ENCODE peak calls at places on chromosomes 12 and 14, in five cellular contexts. One of them, this sample, is unnamed.

GRCh38 chr12:113135178-113136127 is at the start of gene RASAL1:
- DNase-seq in H1: peak; percentile 99
- DNase-seq in SK-N-SH: peak; percentile 81
- DNase-seq in GM12878: no peak
- DNase-seq in HepG2: peak; percentile 25
- DNase-seq in this sample: peak; percentile 76

GRCh38 chr12:26226119-26226518 is 30.7 kb downstream of the SSPN start:
- DNase-seq in H1: no peak
- DNase-seq in SK-N-SH: no peak
- DNase-seq in GM12878: no peak
- DNase-seq in HepG2: no peak
- DNase-seq in this sample: no peak

GRCh38 chr14:58133739-58134138 is 18.3 kb downstream of the ARMH4 start:
- DNase-seq in H1: no peak
- DNase-seq in SK-N-SH: no peak
- DNase-seq in GM12878: no peak
- DNase-seq in HepG2: no peak
- DNase-seq in this sample: no peak

GRCh38 chr14:36028218-36028617 is 148.3 kb downstream of the PTCSC3 start:
- DNase-seq in H1: no peak
- DNase-seq in SK-N-SH: no peak
- DNase-seq in GM12878: no peak
- DNase-seq in HepG2: no peak
- DNase-seq in this sample: no peak

GRCh38 chr12:5230151-5230550 is 186.5 kb downstream of the KCNA5 start:
- DNase-seq in H1: no peak
- DNase-seq in SK-N-SH: no peak
- DNase-seq in GM12878: no peak
- DNase-seq in HepG2: no peak
- DNase-seq in this sample: no peak

GRCh38 chr14:22780105-22780679 is 13.7 kb downstream of the OXA1L start:
- DNase-seq in H1: no peak
- DNase-seq in SK-N-SH: no peak
- DNase-seq in GM12878: no peak
- DNase-seq in HepG2: peak; percentile 59
- DNase-seq in this sample: no peak

GRCh38 chr14:102500724-102501123 is 8.9 kb downstream of the ANKRD9 start:
- DNase-seq in H1: no peak
- DNase-seq in SK-N-SH: no peak
- DNase-seq in GM12878: no peak
- DNase-seq in HepG2: no peak
- DNase-seq in this sample: no peak

GRCh38 chr12:80031229-80031628 is 68.1 kb upstream of the OTOGL start:
- DNase-seq in H1: no peak
- DNase-seq in SK-N-SH: no peak
- DNase-seq in GM12878: no peak
- DNase-seq in HepG2: no peak
- DNase-seq in this sample: no peak

GRCh38 chr14:24734917-24735500 is 101.0 kb upstream of the GZMB start:
- DNase-seq in H1: no peak
- DNase-seq in SK-N-SH: peak; percentile 14
- DNase-seq in GM12878: no peak
- DNase-seq in HepG2: peak; percentile 86
- DNase-seq in this sample: peak; percentile 43

GRCh38 chr14:64465856-64466554 is 706 bp downstream of the AKAP5 start:
- DNase-seq in H1: no peak
- DNase-seq in SK-N-SH: peak; percentile 52
- DNase-seq in GM12878: no peak
- DNase-seq in HepG2: no peak
- DNase-seq in this sample: no peak

GRCh38 chr12:95547522-95548055 is 3.7 kb downstream of the USP44 start:
- DNase-seq in H1: no peak
- DNase-seq in SK-N-SH: no peak
- DNase-seq in GM12878: no peak
- DNase-seq in HepG2: no peak
- DNase-seq in this sample: no peak

GRCh38 chr12:1766110-1766509 is 54.3 kb upstream of the LRTM2 start:
- DNase-seq in H1: no peak
- DNase-seq in SK-N-SH: no peak
- DNase-seq in GM12878: no peak
- DNase-seq in HepG2: peak; percentile 70
- DNase-seq in this sample: no peak

GRCh38 chr12:15629108-15629507 is 160.1 kb downstream of the EPS8 start:
- DNase-seq in H1: no peak
- DNase-seq in SK-N-SH: no peak
- DNase-seq in GM12878: peak; percentile 46
- DNase-seq in HepG2: peak; percentile 99
- DNase-seq in this sample: no peak

GRCh38 chr12:70774055-70774454 is 136.8 kb upstream of the PTPRB start:
- DNase-seq in H1: no peak
- DNase-seq in SK-N-SH: no peak
- DNase-seq in GM12878: no peak
- DNase-seq in HepG2: no peak
- DNase-seq in this sample: no peak
- TF ChIP-seq RFX5 in H1: no peak
- TF ChIP-seq RFX5 in SK-N-SH: no peak
- TF ChIP-seq RFX5 in GM12878: no peak
- TF ChIP-seq RFX5 in HepG2: no peak
- TF ChIP-seq RFX5 in this sample: no peak

GRCh38 chr12:51269174-51270066 is 795 bp downstream of the SMAGP start:
- DNase-seq in H1: peak; percentile 87
- DNase-seq in SK-N-SH: peak; percentile 85
- DNase-seq in GM12878: no peak
- DNase-seq in HepG2: peak; percentile 54
- DNase-seq in this sample: peak; percentile 80
- TF ChIP-seq SIN3A in H1: no peak
- TF ChIP-seq SIN3A in SK-N-SH: no peak
- TF ChIP-seq SIN3A in GM12878: no peak
- TF ChIP-seq SIN3A in HepG2: no peak
- TF ChIP-seq SIN3A in this sample: no peak

GRCh38 chr12:76299536-76300296 is 48.5 kb downstream of the BBS10 start:
- DNase-seq in H1: no peak
- DNase-seq in SK-N-SH: no peak
- DNase-seq in GM12878: no peak
- DNase-seq in HepG2: peak; percentile 17
- DNase-seq in this sample: no peak
- TF ChIP-seq RFX5 in H1: no peak
- TF ChIP-seq RFX5 in SK-N-SH: no peak
- TF ChIP-seq RFX5 in GM12878: no peak
- TF ChIP-seq RFX5 in HepG2: no peak
- TF ChIP-seq RFX5 in this sample: no peak

GRCh38 chr12:65556676-65557424 is 267.4 kb upstream of the HMGA2 start:
- DNase-seq in H1: peak; percentile 90
- DNase-seq in SK-N-SH: peak; percentile 68
- DNase-seq in GM12878: peak; percentile 9
- DNase-seq in HepG2: peak; percentile 53
- DNase-seq in this sample: peak; percentile 69

GRCh38 chr12:65566776-65567175 is 257.5 kb upstream of the HMGA2 start:
- DNase-seq in H1: no peak
- DNase-seq in SK-N-SH: no peak
- DNase-seq in GM12878: no peak
- DNase-seq in HepG2: no peak
- DNase-seq in this sample: no peak

GRCh38 chr12:65557425-65558167 is 266.7 kb upstream of the HMGA2 start:
- DNase-seq in H1: no peak
- DNase-seq in SK-N-SH: no peak
- DNase-seq in GM12878: no peak
- DNase-seq in HepG2: no peak
- DNase-seq in this sample: peak; percentile 52

GRCh38 chr12:65565601-65566560 is 258.4 kb upstream of the HMGA2 start:
- DNase-seq in H1: no peak
- DNase-seq in SK-N-SH: no peak
- DNase-seq in GM12878: no peak
- DNase-seq in HepG2: no peak
- DNase-seq in this sample: peak; percentile 71

GRCh38 chr12:65561798-65562382 is 262.4 kb upstream of the HMGA2 start:
- DNase-seq in H1: no peak
- DNase-seq in SK-N-SH: no peak
- DNase-seq in GM12878: no peak
- DNase-seq in HepG2: no peak
- DNase-seq in this sample: no peak
- TF ChIP-seq SIN3A in H1: no peak
- TF ChIP-seq SIN3A in SK-N-SH: no peak
- TF ChIP-seq SIN3A in GM12878: no peak
- TF ChIP-seq SIN3A in HepG2: no peak
- TF ChIP-seq SIN3A in this sample: no peak

GRCh38 chr14:92980866-92981265 is 57.9 kb downstream of the CHGA start:
- DNase-seq in H1: no peak
- DNase-seq in SK-N-SH: no peak
- DNase-seq in GM12878: no peak
- DNase-seq in HepG2: no peak
- DNase-seq in this sample: no peak
- TF ChIP-seq RFX5 in H1: no peak
- TF ChIP-seq RFX5 in SK-N-SH: no peak
- TF ChIP-seq RFX5 in GM12878: no peak
- TF ChIP-seq RFX5 in HepG2: no peak
- TF ChIP-seq RFX5 in this sample: no peak

GRCh38 chr12:63841611-63842010 is 2.9 kb upstream of the SRGAP1 start:
- DNase-seq in H1: no peak
- DNase-seq in SK-N-SH: no peak
- DNase-seq in GM12878: no peak
- DNase-seq in HepG2: no peak
- DNase-seq in this sample: no peak

GRCh38 chr12:63846249-63846967 is 1.9 kb downstream of the SRGAP1 start:
- DNase-seq in H1: no peak
- DNase-seq in SK-N-SH: peak; percentile 31
- DNase-seq in GM12878: no peak
- DNase-seq in HepG2: no peak
- DNase-seq in this sample: no peak

GRCh38 chr12:63845726-63846125 is 1.2 kb downstream of the SRGAP1 start:
- DNase-seq in H1: no peak
- DNase-seq in SK-N-SH: peak; percentile 18
- DNase-seq in GM12878: no peak
- DNase-seq in HepG2: peak; percentile 88
- DNase-seq in this sample: no peak

GRCh38 chr12:63843613-63844390 is 698 bp upstream of the SRGAP1 start:
- DNase-seq in H1: peak; percentile 91
- DNase-seq in SK-N-SH: peak; percentile 93
- DNase-seq in GM12878: peak; percentile 28
- DNase-seq in HepG2: peak; percentile 87
- DNase-seq in this sample: peak; percentile 86

GRCh38 chr12:63844391-63845341 is at the start of gene SRGAP1:
- DNase-seq in H1: no peak
- DNase-seq in SK-N-SH: peak; percentile 44
- DNase-seq in GM12878: no peak
- DNase-seq in HepG2: peak; percentile 44
- DNase-seq in this sample: peak; percentile 27
- TF ChIP-seq SIN3A in H1: no peak
- TF ChIP-seq SIN3A in SK-N-SH: no peak
- TF ChIP-seq SIN3A in GM12878: no peak
- TF ChIP-seq SIN3A in HepG2: no peak
- TF ChIP-seq SIN3A in this sample: no peak

DNA sequence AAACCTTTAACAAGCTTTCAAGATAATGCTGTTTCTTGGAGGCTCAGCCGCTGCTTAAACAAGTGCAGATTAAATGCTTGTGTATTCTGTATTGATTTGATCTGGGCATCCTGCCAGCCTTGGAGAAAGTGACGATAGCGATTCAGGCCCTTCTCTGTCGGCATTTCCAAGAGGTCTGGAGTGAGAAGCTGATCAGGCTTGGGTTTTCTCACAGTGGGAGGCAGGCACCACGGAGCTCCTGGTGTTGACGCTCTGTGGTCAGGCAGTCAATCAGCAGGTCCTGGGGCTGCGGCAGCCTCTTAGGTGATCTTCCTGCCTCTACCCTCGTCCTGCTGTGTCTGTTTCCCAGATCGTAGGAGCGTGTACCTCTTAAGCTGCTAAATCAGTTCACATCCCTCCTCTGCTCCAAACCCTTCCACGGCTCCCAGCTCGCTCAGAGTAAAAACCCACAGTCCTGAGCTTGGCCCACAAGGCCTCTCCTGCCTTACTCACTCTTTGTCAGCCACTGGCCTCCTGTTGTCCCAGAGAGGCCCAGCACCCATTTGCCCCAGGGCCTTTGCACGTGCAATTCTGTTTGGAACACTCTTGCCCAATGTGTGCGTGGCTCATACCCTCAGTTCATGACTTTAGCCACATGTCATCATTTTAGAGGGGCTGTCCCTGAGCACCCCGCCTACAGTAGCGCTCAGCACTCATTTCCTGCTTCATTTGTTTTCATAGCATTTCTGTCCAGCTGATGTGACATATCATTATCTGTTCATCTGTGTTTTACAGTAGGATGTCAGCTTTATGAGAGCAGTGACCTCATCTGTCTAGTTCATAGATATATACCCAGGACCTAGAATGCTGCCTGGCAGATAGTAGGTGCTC is 155.4 kb downstream of the AACS start:
- DNase-seq in H1: no peak
- DNase-seq in SK-N-SH: no peak
- DNase-seq in GM12878: no peak
- DNase-seq in HepG2: no peak
- DNase-seq in this sample: no peak
- TF ChIP-seq RFX5 in H1: no peak
- TF ChIP-seq RFX5 in SK-N-SH: no peak
- TF ChIP-seq RFX5 in GM12878: no peak
- TF ChIP-seq RFX5 in HepG2: no peak
- TF ChIP-seq RFX5 in this sample: no peak

GRCh38 chr12:100593490-100593889 is 20.0 kb downstream of the GAS2L3 start:
- DNase-seq in H1: no peak
- DNase-seq in SK-N-SH: no peak
- DNase-seq in GM12878: no peak
- DNase-seq in HepG2: peak; percentile 65
- DNase-seq in this sample: no peak
- TF ChIP-seq SIN3A in H1: no peak
- TF ChIP-seq SIN3A in SK-N-SH: no peak
- TF ChIP-seq SIN3A in GM12878: no peak
- TF ChIP-seq SIN3A in HepG2: no peak
- TF ChIP-seq SIN3A in this sample: no peak

GRCh38 chr14:81400202-81400678 is at the start of gene STON2:
- DNase-seq in H1: no peak
- DNase-seq in SK-N-SH: no peak
- DNase-seq in GM12878: no peak
- DNase-seq in HepG2: no peak
- DNase-seq in this sample: peak; percentile 36
- TF ChIP-seq RFX5 in H1: no peak
- TF ChIP-seq RFX5 in SK-N-SH: no peak
- TF ChIP-seq RFX5 in GM12878: no peak
- TF ChIP-seq RFX5 in HepG2: no peak
- TF ChIP-seq RFX5 in this sample: no peak

This sample was measured in K562.